ENCODE peak calls at places on chromosomes 7 and 10, in five cellular contexts. One of them, this sample, is unnamed.

GRCh38 chr7:101826081-101826835 is 8.8 kb downstream of the CUX1 start:
- DNase-seq in lower lobe of right lung: no peak
- DNase-seq in B cell: no peak
- DNase-seq in progenitor cell of endocrine pancreas: no peak
- DNase-seq in nephron progenitor cell: no peak
- DNase-seq in this sample: no peak

GRCh38 chr7:44963526-44964290 is 15.1 kb downstream of the MYO1G start:
- DNase-seq in progenitor cell of endocrine pancreas: no peak
- DNase-seq in B cell: peak; percentile 6
- DNase-seq in nephron progenitor cell: no peak
- DNase-seq in lower lobe of right lung: no peak
- DNase-seq in this sample: no peak

GRCh38 chr10:89522463-89522862 is 12.9 kb downstream of the SLC16A12 start:
- DNase-seq in B cell: no peak
- DNase-seq in nephron progenitor cell: no peak
- DNase-seq in progenitor cell of endocrine pancreas: no peak
- DNase-seq in lower lobe of right lung: no peak
- DNase-seq in this sample: no peak

GRCh38 chr7:114865564-114865963 is 56.3 kb upstream of the MDFIC start:
- DNase-seq in progenitor cell of endocrine pancreas: no peak
- DNase-seq in nephron progenitor cell: peak; percentile 30
- DNase-seq in lower lobe of right lung: peak; percentile 48
- DNase-seq in B cell: peak; percentile 70
- DNase-seq in this sample: no peak

GRCh38 chr10:43998021-43998809 is 349.5 kb upstream of the ZNF32 start:
- DNase-seq in progenitor cell of endocrine pancreas: no peak
- DNase-seq in nephron progenitor cell: no peak
- DNase-seq in B cell: no peak
- DNase-seq in lower lobe of right lung: no peak
- DNase-seq in this sample: no peak

GRCh38 chr7:138459300-138460175 is 521 bp upstream of the TRIM24 start:
- DNase-seq in nephron progenitor cell: peak; percentile 98
- DNase-seq in progenitor cell of endocrine pancreas: peak; percentile 94
- DNase-seq in lower lobe of right lung: peak; percentile 98
- DNase-seq in B cell: peak; percentile 99
- DNase-seq in this sample: peak; percentile 77

GRCh38 chr7:5384618-5385017 is 39.0 kb downstream of the TNRC18 start:
- DNase-seq in progenitor cell of endocrine pancreas: no peak
- DNase-seq in B cell: no peak
- DNase-seq in lower lobe of right lung: no peak
- DNase-seq in nephron progenitor cell: no peak
- DNase-seq in this sample: no peak

GRCh38 chr7:35261476-35262285 is 7.8 kb upstream of the TBX20 start:
- DNase-seq in progenitor cell of endocrine pancreas: no peak
- DNase-seq in lower lobe of right lung: no peak
- DNase-seq in B cell: peak; percentile 7
- DNase-seq in nephron progenitor cell: peak; percentile 52
- DNase-seq in this sample: no peak

GRCh38 chr10:58027431-58027830 is 240.3 kb downstream of the IPMK start:
- DNase-seq in progenitor cell of endocrine pancreas: no peak
- DNase-seq in lower lobe of right lung: no peak
- DNase-seq in nephron progenitor cell: no peak
- DNase-seq in B cell: no peak
- DNase-seq in this sample: no peak

GRCh38 chr7:44325811-44326241 is 432 bp upstream of the CAMK2B start:
- DNase-seq in progenitor cell of endocrine pancreas: no peak
- DNase-seq in nephron progenitor cell: no peak
- DNase-seq in B cell: no peak
- DNase-seq in lower lobe of right lung: no peak
- DNase-seq in this sample: no peak

GRCh38 chr7:74479066-74479781 is 25.5 kb downstream of the GTF2IRD1 start:
- DNase-seq in progenitor cell of endocrine pancreas: no peak
- DNase-seq in lower lobe of right lung: peak; percentile 83
- DNase-seq in B cell: no peak
- DNase-seq in nephron progenitor cell: peak; percentile 22
- DNase-seq in this sample: no peak

GRCh38 chr7:43689115-43689514 is 40.2 kb downstream of the COA1 start:
- DNase-seq in progenitor cell of endocrine pancreas: no peak
- DNase-seq in nephron progenitor cell: no peak
- DNase-seq in B cell: no peak
- DNase-seq in lower lobe of right lung: no peak
- DNase-seq in this sample: no peak

GRCh38 chr10:96023168-96023567 is 20.2 kb upstream of the CCNJ start:
- DNase-seq in progenitor cell of endocrine pancreas: no peak
- DNase-seq in nephron progenitor cell: no peak
- DNase-seq in lower lobe of right lung: no peak
- DNase-seq in B cell: no peak
- DNase-seq in this sample: no peak

GRCh38 chr10:30398193-30398592 is 35.8 kb upstream of the MAP3K8 start:
- DNase-seq in progenitor cell of endocrine pancreas: no peak
- DNase-seq in nephron progenitor cell: no peak
- DNase-seq in lower lobe of right lung: no peak
- DNase-seq in B cell: no peak
- DNase-seq in this sample: no peak

GRCh38 chr10:33129181-33129928 is 171.3 kb upstream of the ITGB1 start:
- DNase-seq in progenitor cell of endocrine pancreas: no peak
- DNase-seq in lower lobe of right lung: no peak
- DNase-seq in B cell: no peak
- DNase-seq in nephron progenitor cell: no peak
- DNase-seq in this sample: no peak

GRCh38 chr10:1273372-1274097 is 217.3 kb downstream of the WDR37 start:
- DNase-seq in lower lobe of right lung: no peak
- DNase-seq in nephron progenitor cell: no peak
- DNase-seq in B cell: no peak
- DNase-seq in progenitor cell of endocrine pancreas: no peak
- DNase-seq in this sample: no peak

GRCh38 chr7:5238500-5238899 is 44.2 kb upstream of the SLC29A4 start:
- DNase-seq in lower lobe of right lung: no peak
- DNase-seq in B cell: no peak
- DNase-seq in progenitor cell of endocrine pancreas: no peak
- DNase-seq in nephron progenitor cell: no peak
- DNase-seq in this sample: no peak

GRCh38 chr7:85172530-85172941 is 14.3 kb downstream of the SEMA3D start:
- DNase-seq in B cell: no peak
- DNase-seq in lower lobe of right lung: no peak
- DNase-seq in progenitor cell of endocrine pancreas: no peak
- DNase-seq in nephron progenitor cell: no peak
- DNase-seq in this sample: no peak

GRCh38 chr7:123751816-123752215 is 3.0 kb upstream of the WASL start:
- DNase-seq in nephron progenitor cell: no peak
- DNase-seq in progenitor cell of endocrine pancreas: no peak
- DNase-seq in lower lobe of right lung: no peak
- DNase-seq in B cell: no peak
- DNase-seq in this sample: no peak

GRCh38 chr10:124906551-124907001 is 35.3 kb upstream of the ZRANB1 start:
- DNase-seq in progenitor cell of endocrine pancreas: no peak
- DNase-seq in nephron progenitor cell: no peak
- DNase-seq in B cell: no peak
- DNase-seq in lower lobe of right lung: no peak
- DNase-seq in this sample: no peak

GRCh38 chr10:129914960-129915359 is 49.1 kb downstream of the EBF3 start:
- DNase-seq in lower lobe of right lung: no peak
- DNase-seq in progenitor cell of endocrine pancreas: no peak
- DNase-seq in B cell: no peak
- DNase-seq in nephron progenitor cell: no peak
- DNase-seq in this sample: no peak

GRCh38 chr10:88852327-88852726 is 683 bp upstream of the ANKRD22 start:
- DNase-seq in progenitor cell of endocrine pancreas: no peak
- DNase-seq in B cell: no peak
- DNase-seq in lower lobe of right lung: no peak
- DNase-seq in nephron progenitor cell: no peak
- DNase-seq in this sample: no peak

GRCh38 chr10:109892087-109892486 is 31.2 kb downstream of the XPNPEP1 start:
- DNase-seq in B cell: no peak
- DNase-seq in progenitor cell of endocrine pancreas: no peak
- DNase-seq in lower lobe of right lung: no peak
- DNase-seq in nephron progenitor cell: no peak
- DNase-seq in this sample: no peak

GRCh38 chr10:109887776-109888175 is 35.5 kb downstream of the XPNPEP1 start:
- DNase-seq in progenitor cell of endocrine pancreas: no peak
- DNase-seq in lower lobe of right lung: no peak
- DNase-seq in B cell: no peak
- DNase-seq in nephron progenitor cell: no peak
- DNase-seq in this sample: no peak

GRCh38 chr10:109887272-109887671 is 36.0 kb downstream of the XPNPEP1 start:
- DNase-seq in progenitor cell of endocrine pancreas: no peak
- DNase-seq in nephron progenitor cell: no peak
- DNase-seq in B cell: no peak
- DNase-seq in lower lobe of right lung: no peak
- DNase-seq in this sample: no peak

GRCh38 chr10:109891105-109891504 is 32.2 kb downstream of the XPNPEP1 start:
- DNase-seq in progenitor cell of endocrine pancreas: no peak
- DNase-seq in nephron progenitor cell: no peak
- DNase-seq in lower lobe of right lung: no peak
- DNase-seq in B cell: no peak
- DNase-seq in this sample: no peak

GRCh38 chr10:109889867-109890266 is 33.4 kb downstream of the XPNPEP1 start:
- DNase-seq in lower lobe of right lung: no peak
- DNase-seq in nephron progenitor cell: no peak
- DNase-seq in B cell: no peak
- DNase-seq in progenitor cell of endocrine pancreas: no peak
- DNase-seq in this sample: no peak
- TF ChIP-seq CTCF in lower lobe of right lung: no peak
- TF ChIP-seq CTCF in nephron progenitor cell: no peak
- TF ChIP-seq CTCF in B cell: no peak
- TF ChIP-seq CTCF in progenitor cell of endocrine pancreas: no peak
- TF ChIP-seq CTCF in this sample: no peak

GRCh38 chr10:32035038-32035437 is 21.2 kb downstream of the KIF5B start:
- DNase-seq in progenitor cell of endocrine pancreas: no peak
- DNase-seq in B cell: no peak
- DNase-seq in lower lobe of right lung: no peak
- DNase-seq in nephron progenitor cell: no peak
- DNase-seq in this sample: no peak

GRCh38 chr10:32028710-32029109 is 27.5 kb downstream of the KIF5B start:
- DNase-seq in B cell: no peak
- DNase-seq in progenitor cell of endocrine pancreas: no peak
- DNase-seq in nephron progenitor cell: no peak
- DNase-seq in lower lobe of right lung: no peak
- DNase-seq in this sample: no peak

GRCh38 chr10:32033171-32033570 is 23.1 kb downstream of the KIF5B start:
- DNase-seq in progenitor cell of endocrine pancreas: no peak
- DNase-seq in B cell: no peak
- DNase-seq in nephron progenitor cell: no peak
- DNase-seq in lower lobe of right lung: no peak
- DNase-seq in this sample: no peak

GRCh38 chr10:32036922-32037321 is 19.3 kb downstream of the KIF5B start:
- DNase-seq in lower lobe of right lung: no peak
- DNase-seq in nephron progenitor cell: no peak
- DNase-seq in B cell: no peak
- DNase-seq in progenitor cell of endocrine pancreas: no peak
- DNase-seq in this sample: no peak

GRCh38 chr10:32031920-32032319 is 24.3 kb downstream of the KIF5B start:
- DNase-seq in B cell: no peak
- DNase-seq in nephron progenitor cell: no peak
- DNase-seq in lower lobe of right lung: no peak
- DNase-seq in progenitor cell of endocrine pancreas: no peak
- DNase-seq in this sample: no peak
- TF ChIP-seq CTCF in B cell: no peak
- TF ChIP-seq CTCF in nephron progenitor cell: no peak
- TF ChIP-seq CTCF in lower lobe of right lung: no peak
- TF ChIP-seq CTCF in progenitor cell of endocrine pancreas: no peak
- TF ChIP-seq CTCF in this sample: no peak

DNA sequence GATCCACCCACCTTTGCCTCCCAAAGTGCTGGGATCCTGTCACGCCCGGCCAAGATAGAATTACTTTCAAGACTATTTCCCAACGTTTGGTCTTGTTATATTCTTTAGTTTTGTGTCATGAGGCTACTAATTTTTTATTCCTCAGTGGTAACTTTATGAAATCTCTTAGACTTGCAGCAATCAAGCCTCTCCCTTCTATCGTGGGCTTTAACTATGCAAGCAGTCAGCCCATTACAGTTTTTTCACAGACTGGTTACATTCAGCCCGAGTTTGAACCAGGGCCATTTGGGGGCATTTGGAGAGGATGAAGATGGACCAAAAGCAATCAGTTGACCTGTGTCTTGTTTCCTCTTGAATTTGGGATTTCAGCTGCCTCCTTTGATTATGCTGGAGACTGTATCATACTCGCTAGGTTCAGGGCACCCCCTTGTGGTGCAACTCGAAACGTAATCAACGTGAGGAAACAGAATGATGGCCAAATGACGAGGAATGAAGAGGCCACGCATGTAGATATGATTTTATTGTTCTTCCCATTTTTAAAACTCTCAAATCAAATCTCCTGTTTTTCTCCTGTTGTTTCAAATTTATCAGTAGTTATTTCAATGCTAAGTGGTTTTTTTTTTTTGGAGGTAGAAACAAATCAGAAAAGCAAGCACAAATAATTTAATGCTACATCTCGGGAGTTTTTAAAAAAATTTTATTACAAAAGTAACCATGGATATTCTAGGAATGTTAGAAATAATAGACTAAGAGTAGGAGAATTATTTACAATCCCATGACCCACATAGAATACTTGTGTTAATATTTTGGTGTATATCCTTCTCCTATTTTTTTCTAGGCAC is 151.6 kb downstream of the KIAA1217 start:
- DNase-seq in lower lobe of right lung: peak; percentile 65
- DNase-seq in progenitor cell of endocrine pancreas: peak; percentile 43
- DNase-seq in nephron progenitor cell: peak; percentile 71
- DNase-seq in B cell: no peak
- DNase-seq in this sample: no peak
- TF ChIP-seq CTCF in lower lobe of right lung: peak; percentile 68
- TF ChIP-seq CTCF in progenitor cell of endocrine pancreas: peak; percentile 74
- TF ChIP-seq CTCF in nephron progenitor cell: peak; percentile 74
- TF ChIP-seq CTCF in B cell: no peak
- TF ChIP-seq CTCF in this sample: peak; percentile 95

DNA sequence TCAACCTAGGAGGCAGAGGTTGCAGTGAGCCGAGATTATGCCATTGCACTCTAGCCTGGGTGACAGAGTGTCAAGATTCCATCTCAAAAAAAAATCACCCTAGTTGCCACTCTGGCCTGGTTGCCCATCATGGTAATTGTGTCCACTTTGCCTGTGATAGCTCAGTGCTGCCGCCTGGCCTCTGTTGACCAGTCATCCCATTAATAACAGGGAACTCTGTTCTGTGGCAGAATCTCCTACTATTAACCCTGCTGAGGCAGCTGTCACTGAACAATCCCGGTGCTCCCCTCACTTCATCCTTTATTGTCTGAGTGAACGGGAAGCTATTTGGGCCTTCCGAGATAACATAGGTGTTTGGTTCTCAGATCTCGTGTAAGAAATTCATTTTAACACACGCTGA is 14.6 kb downstream of the ZNF3 start:
- DNase-seq in B cell: no peak
- DNase-seq in progenitor cell of endocrine pancreas: no peak
- DNase-seq in nephron progenitor cell: no peak
- DNase-seq in lower lobe of right lung: no peak
- DNase-seq in this sample: no peak
- TF ChIP-seq CTCF in B cell: no peak
- TF ChIP-seq CTCF in progenitor cell of endocrine pancreas: no peak
- TF ChIP-seq CTCF in nephron progenitor cell: no peak
- TF ChIP-seq CTCF in lower lobe of right lung: no peak
- TF ChIP-seq CTCF in this sample: no peak

This sample was measured in D721Med.